ENCODE peak calls at places on chromosomes 1 and 21, in four cellular contexts. O, P, G and U are unnamed samples.
A peak's percentile ranks its signal among the peaks of the same experiment; 100 is the strongest.

GRCh38 chr1:180425956-180426355 is 76.4 kb downstream of the ACBD6 start:
- DNase-seq in O (no peak), P (peak; percentile 36), G (no peak), U (no peak)

GRCh38 chr1:198771562-198772153 is 132.8 kb downstream of the PTPRC start:
- DNase-seq in O (peak; percentile 9), P (peak; percentile 32), G (peak; percentile 7), U (peak; percentile 20)

GRCh38 chr1:167210966-167211674 is 9.6 kb upstream of the POU2F1 start:
- DNase-seq in O (no peak), P (no peak), G (no peak), U (no peak)

GRCh38 chr1:243796016-243796415 is 54.0 kb downstream of the AKT3 start:
- DNase-seq in O (no peak), P (no peak), G (no peak), U (no peak)

GRCh38 chr1:239186487-239186886 is 199.9 kb upstream of the CHRM3 start:
- DNase-seq in O (no peak), P (no peak), G (no peak), U (no peak)

GRCh38 chr21:29149771-29150425 is 19.5 kb downstream of the MAP3K7CL start:
- DNase-seq in O (no peak), P (no peak), G (no peak), U (no peak)

GRCh38 chr21:42939581-42940413 is 14.4 kb upstream of the ERVH48-1 start:
- DNase-seq in O (peak; percentile 59), P (no peak), G (peak; percentile 27), U (no peak)

GRCh38 chr1:233253231-233254038 is 42.1 kb downstream of the PCNX2 start:
- DNase-seq in O (no peak), P (no peak), G (peak; percentile 68), U (no peak)

GRCh38 chr21:16911166-16911607 is 601.7 kb upstream of the CXADR start:
- DNase-seq in O (no peak), P (peak; percentile 17), G (no peak), U (no peak)

GRCh38 chr21:37562920-37563640 is 196.5 kb downstream of the DYRK1A start:
- DNase-seq in O (no peak), P (no peak), G (no peak), U (no peak)

GRCh38 chr1:1335792-1336248 is 4.7 kb downstream of the TAS1R3 start:
- DNase-seq in O (no peak), P (no peak), G (no peak), U (no peak)

GRCh38 chr1:208475951-208476824 is 232.0 kb upstream of the PLXNA2 start:
- DNase-seq in O (no peak), P (peak; percentile 69), G (peak; percentile 6), U (no peak)

GRCh38 chr1:242651817-242652216 is 127.3 kb upstream of the PLD5 start:
- DNase-seq in O (no peak), P (no peak), G (peak; percentile 4), U (no peak)

GRCh38 chr21:27954806-27955205 is 987.9 kb upstream of the ADAMTS5 start:
- DNase-seq in O (no peak), P (no peak), G (no peak), U (no peak)

GRCh38 chr1:207218512-207219352 is 102.7 kb upstream of the CD55 start:
- DNase-seq in O (no peak), P (no peak), G (no peak), U (no peak)

GRCh38 chr1:47161298-47162040 is 24.2 kb downstream of the CYP4A22 start:
- DNase-seq in O (no peak), P (no peak), G (no peak), U (no peak)

GRCh38 chr1:7784492-7785071 is 491 bp downstream of the PER3 start:
- DNase-seq in O (no peak), P (no peak), G (no peak), U (no peak)

GRCh38 chr21:18677632-18678031 is 274.0 kb upstream of the TMPRSS15 start:
- DNase-seq in O (no peak), P (no peak), G (no peak), U (no peak)

GRCh38 chr1:180482425-180483275 is 19.7 kb downstream of the ACBD6 start:
- DNase-seq in O (peak; percentile 39), P (peak; percentile 37), G (peak; percentile 51), U (no peak)

GRCh38 chr1:182206628-182207239 is 145.2 kb upstream of the ZNF648 start:
- DNase-seq in O (no peak), P (no peak), G (no peak), U (no peak)

GRCh38 chr21:14841511-14842472 is 223.0 kb downstream of the NRIP1 start:
- DNase-seq in O (no peak), P (no peak), G (no peak), U (no peak)

GRCh38 chr21:38913120-38913975 is 107.6 kb downstream of the ETS2 start:
- DNase-seq in O (peak; percentile 38), P (peak; percentile 61), G (no peak), U (no peak)

GRCh38 chr1:69163779-69164178 is 403.9 kb upstream of the LRRC7 start:
- DNase-seq in O (no peak), P (no peak), G (no peak), U (no peak)

GRCh38 chr1:114552106-114552639 is 29.2 kb downstream of the BCAS2 start:
- DNase-seq in O (no peak), P (no peak), G (no peak), U (no peak)

GRCh38 chr1:16979475-16980327 is 719 bp downstream of the MFAP2 start:
- DNase-seq in O (no peak), P (peak; percentile 87), G (no peak), U (no peak)

GRCh38 chr1:216464489-216464888 is 41.2 kb upstream of the USH2A start:
- DNase-seq in O (no peak), P (no peak), G (peak; percentile 23), U (no peak)

GRCh38 chr1:167441222-167441621 is 77.1 kb downstream of the CD247 start:
- DNase-seq in O (no peak), P (no peak), G (no peak), U (no peak)

GRCh38 chr1:63362578-63362977 is 4.8 kb upstream of the ALG6 start:
- DNase-seq in O (no peak), P (no peak), G (no peak), U (no peak)

GRCh38 chr1:41122851-41123518 is 101.5 kb upstream of the SLFNL1 start:
- DNase-seq in O (peak; percentile 21), P (peak; percentile 20), G (peak; percentile 86), U (no peak)

GRCh38 chr1:67738401-67738800 is 53.4 kb downstream of the GADD45A start:
- DNase-seq in O (no peak), P (no peak), G (peak; percentile 68), U (no peak)

GRCh38 chr1:31891280-31891679 is 46.9 kb downstream of the PTP4A2 start:
- DNase-seq in O (no peak), P (no peak), G (no peak), U (peak; percentile 82)

GRCh38 chr1:31883357-31883942 is 54.7 kb downstream of the PTP4A2 start:
- DNase-seq in O (no peak), P (no peak), G (no peak), U (no peak)

GRCh38 chr1:31885851-31886250 is 52.3 kb downstream of the PTP4A2 start:
- DNase-seq in O (no peak), P (no peak), G (no peak), U (no peak)

GRCh38 chr1:31886866-31887265 is 51.3 kb downstream of the PTP4A2 start:
- DNase-seq in O (no peak), P (no peak), G (no peak), U (no peak)

DNA sequence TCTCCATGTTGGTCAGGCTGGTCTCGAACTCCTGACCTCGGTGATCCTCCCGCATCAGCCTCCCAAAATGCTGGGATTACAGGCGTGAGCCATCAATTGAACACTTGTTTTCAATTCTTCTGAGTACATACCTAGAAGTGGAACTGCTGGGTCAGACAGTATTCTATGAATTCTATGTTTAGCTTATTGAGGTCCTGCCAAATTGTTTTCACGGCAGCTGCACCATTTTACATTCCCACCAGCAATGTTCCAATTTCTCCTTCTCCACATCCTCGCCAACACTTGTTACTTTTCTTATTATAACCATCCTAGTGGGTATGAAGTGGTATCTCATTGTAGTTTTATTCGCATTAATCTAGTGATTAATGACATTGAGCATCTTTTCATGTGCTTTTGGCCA is 49.9 kb downstream of the PTP4A2 start:
- DNase-seq in O (no peak), P (no peak), G (no peak), U (no peak)
- TF ChIP-seq PBX3 in O (no peak), P (no peak), G (no peak), U (no peak)

GRCh38 chr1:160996195-160996594 is 24.8 kb downstream of the F11R start:
- DNase-seq in O (peak; percentile 30), P (no peak), G (no peak), U (no peak)
- TF ChIP-seq PBX3 in O (no peak), P (peak; percentile 77), G (no peak), U (no peak)

GRCh38 chr1:145871994-145872411 is 13.1 kb upstream of the PIAS3 start:
- DNase-seq in O (no peak), P (no peak), G (no peak), U (no peak)
- TF ChIP-seq PBX3 in O (no peak), P (no peak), G (no peak), U (no peak)

GRCh38 chr1:201221201-201221846 is 30.7 kb downstream of the IGFN1 start:
- DNase-seq in O (no peak), P (peak; percentile 29), G (no peak), U (no peak)

GRCh38 chr1:201222125-201222524 is 31.5 kb downstream of the IGFN1 start:
- DNase-seq in O (no peak), P (no peak), G (peak; percentile 65), U (no peak)

GRCh38 chr1:201218409-201218808 is 27.8 kb downstream of the IGFN1 start:
- DNase-seq in O (no peak), P (no peak), G (no peak), U (no peak)

GRCh38 chr1:201219481-201220387 is 29.1 kb downstream of the IGFN1 start:
- DNase-seq in O (no peak), P (no peak), G (no peak), U (no peak)

DNA sequence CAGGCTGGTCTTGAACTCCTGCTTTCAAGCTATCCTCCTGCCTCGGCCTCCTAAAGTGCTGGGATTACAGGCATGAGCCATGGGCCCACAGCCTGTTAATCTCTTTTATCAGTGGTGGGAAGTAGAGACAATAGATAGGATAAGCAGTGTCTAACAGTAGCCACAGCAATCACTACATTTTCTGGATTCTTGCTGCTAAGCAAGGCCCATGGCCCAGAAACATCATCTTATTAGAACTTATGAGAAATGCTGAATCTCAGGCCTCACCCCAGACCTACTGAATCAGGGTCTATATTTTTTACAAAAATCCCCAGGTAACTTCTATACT is 29.7 kb downstream of the IGFN1 start:
- DNase-seq in O (no peak), P (no peak), G (no peak), U (no peak)
- TF ChIP-seq PBX3 in O (no peak), P (no peak), G (no peak), U (no peak)

DNA sequence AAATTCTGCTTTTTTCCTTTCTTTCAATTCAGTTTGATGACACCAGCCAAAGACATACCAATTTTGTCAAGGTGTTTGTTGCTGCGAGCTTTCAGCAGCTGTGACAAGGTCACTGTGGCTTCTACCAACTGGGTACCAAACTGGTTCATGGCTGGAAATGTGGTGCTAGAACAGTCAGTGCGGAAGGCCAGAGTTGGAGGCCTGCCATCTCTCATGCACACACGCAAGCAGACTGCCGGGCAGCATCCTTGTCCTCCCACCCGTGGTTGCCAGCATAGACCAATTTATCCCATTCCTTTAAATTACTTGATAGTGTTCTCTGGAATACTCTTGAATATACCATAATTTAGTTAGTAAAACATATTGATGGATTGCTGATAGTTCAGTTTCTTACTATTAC is 79.9 kb upstream of the GPR52 start:
- DNase-seq in O (no peak), P (no peak), G (no peak), U (no peak)
- TF ChIP-seq PBX3 in O (no peak), P (no peak), G (no peak), U (no peak)